ENCODE peak calls at places on chromosomes 7 and 10, in five cellular contexts. R, C, N, Y and M are unnamed samples.

GRCh38 chr7:123352226-123352550 is 152.4 kb upstream of the SLC13A1 start:
- DNase-seq in R (no peak), C (no peak), N (no peak), Y (no peak), M (no peak)

GRCh38 chr10:71747808-71748523 is 25.4 kb downstream of the VSIR start:
- DNase-seq in R (no peak), C (no peak), N (no peak), Y (no peak), M (no peak)

GRCh38 chr10:73110345-73110849 is at the start of gene NUDT13:
- DNase-seq in R (peak), C (peak), N (peak), Y (peak), M (no peak)

GRCh38 chr7:19215421-19215820 is 70.2 kb upstream of the FERD3L start:
- DNase-seq in R (peak), C (no peak), N (no peak), Y (peak), M (no peak)

GRCh38 chr7:127594490-127594889 is 954 bp downstream of the FSCN3 start:
- DNase-seq in R (no peak), C (no peak), N (no peak), Y (no peak), M (no peak)

GRCh38 chr7:158809596-158809995 is 19.7 kb downstream of the ESYT2 start:
- DNase-seq in R (no peak), C (no peak), N (no peak), Y (no peak), M (no peak)

GRCh38 chr7:29430279-29430949 is 133.2 kb upstream of the PRR15 start:
- DNase-seq in R (no peak), C (no peak), N (no peak), Y (no peak), M (no peak)

GRCh38 chr10:128061306-128062300 is 64.6 kb downstream of the MKI67 start:
- DNase-seq in R (no peak), C (no peak), N (no peak), Y (no peak), M (no peak)

GRCh38 chr10:87838650-87839049 is 20.6 kb upstream of the ATAD1 start:
- DNase-seq in R (no peak), C (no peak), N (no peak), Y (no peak), M (no peak)

GRCh38 chr10:87861566-87861952 is 1.8 kb downstream of the KLLN start:
- DNase-seq in R (peak), C (peak), N (peak), Y (peak), M (peak)

GRCh38 chr7:266851-267840 is 22.8 kb upstream of the FOXL3 start:
- DNase-seq in R (peak), C (peak), N (no peak), Y (no peak), M (peak)

GRCh38 chr7:39950473-39951155 is 558 bp downstream of the CDK13 start:
- DNase-seq in R (peak), C (peak), N (peak), Y (no peak), M (no peak)

GRCh38 chr10:9707205-9707604 is 1310.5 kb upstream of the CELF2 start:
- DNase-seq in R (no peak), C (no peak), N (no peak), Y (no peak), M (no peak)

GRCh38 chr7:96034940-96035727 is 262.8 kb downstream of the DYNC1I1 start:
- DNase-seq in R (no peak), C (peak), N (no peak), Y (no peak), M (no peak)

GRCh38 chr7:108193593-108194498 is 63.7 kb upstream of the LAMB4 start:
- DNase-seq in R (no peak), C (no peak), N (no peak), Y (no peak), M (no peak)

GRCh38 chr7:24877790-24878311 is 102.1 kb downstream of the OSBPL3 start:
- DNase-seq in R (no peak), C (no peak), N (no peak), Y (peak), M (no peak)

GRCh38 chr10:15759265-15759664 is 39.5 kb upstream of the ITGA8 start:
- DNase-seq in R (no peak), C (no peak), N (no peak), Y (no peak), M (no peak)

GRCh38 chr7:158252837-158253669 is 334.6 kb downstream of the PTPRN2 start:
- DNase-seq in R (no peak), C (no peak), N (peak), Y (no peak), M (no peak)

DNA sequence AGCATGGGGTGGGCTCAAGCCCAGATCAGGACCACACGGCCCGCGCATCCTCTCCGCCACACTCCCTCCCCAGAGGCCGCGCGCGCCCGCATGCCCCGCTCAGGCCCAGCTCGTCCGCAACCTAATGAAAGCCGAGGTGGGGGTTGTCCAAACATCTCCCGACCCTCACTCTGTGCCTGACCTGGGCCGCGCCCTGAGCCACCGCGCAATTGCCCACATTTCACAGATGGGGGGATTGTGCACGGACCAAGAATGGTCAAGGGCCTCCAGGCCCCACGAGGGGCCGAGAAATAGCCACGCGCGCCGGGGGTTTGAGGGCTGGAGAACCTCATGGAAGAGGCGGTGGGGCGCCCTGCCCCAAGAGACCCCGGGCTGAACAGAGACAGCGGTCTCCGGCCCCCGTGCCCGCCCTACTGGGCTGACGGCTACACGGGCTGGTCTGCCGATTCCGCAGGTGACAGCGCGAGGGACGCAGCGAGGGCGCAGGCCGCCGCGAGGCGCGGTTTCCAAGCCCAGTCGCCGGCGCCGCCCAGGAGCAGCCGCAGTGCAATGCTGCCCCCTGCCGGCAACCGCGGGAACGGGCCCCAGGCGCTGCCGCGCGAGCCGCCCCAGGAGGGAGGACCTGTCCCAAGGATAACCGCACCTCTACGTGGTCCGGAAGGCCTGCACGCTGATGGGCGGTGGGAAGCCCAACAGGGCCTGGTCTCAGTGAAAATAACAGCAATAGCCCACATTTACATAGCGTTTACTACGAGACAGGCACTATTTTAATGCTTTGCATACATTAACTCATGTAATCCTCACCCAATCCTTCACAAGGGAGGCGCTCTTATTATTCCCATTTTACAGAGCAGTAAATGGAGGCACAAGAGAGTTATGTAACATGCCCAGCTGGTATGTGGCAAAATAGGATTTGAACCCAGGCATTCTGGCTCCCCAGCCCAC is 10.5 kb upstream of the GRID1 start:
- DNase-seq in R (peak), C (peak), N (peak), Y (peak), M (no peak)
- H3K4me3 ChIP-seq in R (no peak), C (peak), N (peak), Y (no peak), M (no peak)

GRCh38 chr10:23558361-23558799 is 119.5 kb downstream of the OTUD1 start:
- DNase-seq in R (no peak), C (no peak), N (no peak), Y (peak), M (no peak)
- H3K4me3 ChIP-seq in R (no peak), C (no peak), N (no peak), Y (no peak), M (no peak)

GRCh38 chr10:3482200-3482993 is 302.6 kb downstream of the KLF6 start:
- DNase-seq in R (peak), C (peak), N (peak), Y (peak), M (peak)
- H3K4me3 ChIP-seq in R (no peak), C (peak), N (no peak), Y (peak), M (peak)

DNA sequence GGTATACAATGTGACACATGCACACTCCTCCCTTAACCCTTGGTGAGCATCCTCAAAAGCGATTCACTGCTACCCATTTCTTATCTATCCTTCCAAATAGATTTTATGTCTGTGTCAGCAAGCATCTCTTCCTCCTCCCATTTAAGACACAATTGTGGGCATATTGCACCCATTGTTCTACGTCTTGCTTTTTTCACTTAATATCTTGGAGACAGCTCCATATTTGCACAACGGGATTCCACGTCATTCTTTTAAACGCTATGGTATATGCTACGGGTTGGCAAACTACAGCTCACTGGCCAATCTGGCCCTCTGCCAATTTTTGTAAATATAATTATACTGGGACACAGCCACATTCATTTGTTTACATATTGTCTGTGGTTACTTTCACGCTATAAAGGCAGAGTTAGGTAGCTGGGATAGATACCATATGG is 88.6 kb downstream of the RNF216 start:
- DNase-seq in R (no peak), C (no peak), N (no peak), Y (peak), M (peak)
- H3K4me3 ChIP-seq in R (no peak), C (peak), N (no peak), Y (peak), M (peak)